ENCODE peak calls at places on chromosome 2, in four cellular contexts. One of them, this sample, is unnamed.

GRCh38 chr2:232327089-232328037 is 51.2 kb upstream of the ALPP start:
- DNase-seq in stimulated activated CD8-positive, alpha-beta memory T cell treated with anti-CD3 and anti-CD28 coated beads, Interleukin-7, amount 100 ng/mL, for 1 hour: peak
- DNase-seq in left ventricle myocardium superior: peak
- DNase-seq in fibroblast of villous mesenchyme: peak
- DNase-seq in this sample: peak

GRCh38 chr2:109212836-109213563 is 84.0 kb downstream of the SH3RF3 start:
- DNase-seq in fibroblast of villous mesenchyme: peak
- DNase-seq in left ventricle myocardium superior: no peak
- DNase-seq in stimulated activated CD8-positive, alpha-beta memory T cell treated with anti-CD3 and anti-CD28 coated beads, Interleukin-7, amount 100 ng/mL, for 1 hour: no peak
- DNase-seq in this sample: no peak

GRCh38 chr2:158713523-158714138 is 81.5 kb upstream of the DAPL1 start:
- DNase-seq in left ventricle myocardium superior: no peak
- DNase-seq in fibroblast of villous mesenchyme: no peak
- DNase-seq in stimulated activated CD8-positive, alpha-beta memory T cell treated with anti-CD3 and anti-CD28 coated beads, Interleukin-7, amount 100 ng/mL, for 1 hour: no peak
- DNase-seq in this sample: no peak

GRCh38 chr2:161370981-161371380 is 45.1 kb upstream of the TBR1 start:
- DNase-seq in left ventricle myocardium superior: no peak
- DNase-seq in fibroblast of villous mesenchyme: no peak
- DNase-seq in stimulated activated CD8-positive, alpha-beta memory T cell treated with anti-CD3 and anti-CD28 coated beads, Interleukin-7, amount 100 ng/mL, for 1 hour: no peak
- DNase-seq in this sample: no peak

GRCh38 chr2:3470166-3470651 is 49.1 kb downstream of the ADI1 start:
- DNase-seq in left ventricle myocardium superior: peak
- DNase-seq in stimulated activated CD8-positive, alpha-beta memory T cell treated with anti-CD3 and anti-CD28 coated beads, Interleukin-7, amount 100 ng/mL, for 1 hour: no peak
- DNase-seq in fibroblast of villous mesenchyme: peak
- DNase-seq in this sample: no peak

GRCh38 chr2:205564761-205565160 is 117.5 kb upstream of the NRP2 start:
- DNase-seq in left ventricle myocardium superior: no peak
- DNase-seq in fibroblast of villous mesenchyme: no peak
- DNase-seq in stimulated activated CD8-positive, alpha-beta memory T cell treated with anti-CD3 and anti-CD28 coated beads, Interleukin-7, amount 100 ng/mL, for 1 hour: no peak
- DNase-seq in this sample: no peak

GRCh38 chr2:204453730-204454167 is 91.5 kb upstream of the PARD3B start:
- DNase-seq in fibroblast of villous mesenchyme: peak
- DNase-seq in stimulated activated CD8-positive, alpha-beta memory T cell treated with anti-CD3 and anti-CD28 coated beads, Interleukin-7, amount 100 ng/mL, for 1 hour: no peak
- DNase-seq in left ventricle myocardium superior: peak
- DNase-seq in this sample: no peak

GRCh38 chr2:69214898-69215297 is 172.1 kb downstream of the GFPT1 start:
- DNase-seq in left ventricle myocardium superior: peak
- DNase-seq in fibroblast of villous mesenchyme: peak
- DNase-seq in stimulated activated CD8-positive, alpha-beta memory T cell treated with anti-CD3 and anti-CD28 coated beads, Interleukin-7, amount 100 ng/mL, for 1 hour: no peak
- DNase-seq in this sample: no peak

GRCh38 chr2:236749346-236749745 is 179.7 kb downstream of the ACKR3 start:
- DNase-seq in fibroblast of villous mesenchyme: no peak
- DNase-seq in stimulated activated CD8-positive, alpha-beta memory T cell treated with anti-CD3 and anti-CD28 coated beads, Interleukin-7, amount 100 ng/mL, for 1 hour: no peak
- DNase-seq in left ventricle myocardium superior: no peak
- DNase-seq in this sample: no peak

GRCh38 chr2:126915903-126916302 is 17.2 kb downstream of the TEX51 start:
- DNase-seq in left ventricle myocardium superior: no peak
- DNase-seq in fibroblast of villous mesenchyme: no peak
- DNase-seq in stimulated activated CD8-positive, alpha-beta memory T cell treated with anti-CD3 and anti-CD28 coated beads, Interleukin-7, amount 100 ng/mL, for 1 hour: no peak
- DNase-seq in this sample: no peak

GRCh38 chr2:86372641-86373502 is 35.4 kb upstream of the REEP1 start:
- DNase-seq in left ventricle myocardium superior: no peak
- DNase-seq in fibroblast of villous mesenchyme: peak
- DNase-seq in stimulated activated CD8-positive, alpha-beta memory T cell treated with anti-CD3 and anti-CD28 coated beads, Interleukin-7, amount 100 ng/mL, for 1 hour: no peak
- DNase-seq in this sample: no peak

GRCh38 chr2:121471571-121472464 is 58.9 kb upstream of the RNU4ATAC start:
- DNase-seq in fibroblast of villous mesenchyme: peak
- DNase-seq in left ventricle myocardium superior: no peak
- DNase-seq in stimulated activated CD8-positive, alpha-beta memory T cell treated with anti-CD3 and anti-CD28 coated beads, Interleukin-7, amount 100 ng/mL, for 1 hour: no peak
- DNase-seq in this sample: no peak

GRCh38 chr2:1698188-1698945 is 45.9 kb downstream of the PXDN start:
- DNase-seq in fibroblast of villous mesenchyme: no peak
- DNase-seq in left ventricle myocardium superior: no peak
- DNase-seq in stimulated activated CD8-positive, alpha-beta memory T cell treated with anti-CD3 and anti-CD28 coated beads, Interleukin-7, amount 100 ng/mL, for 1 hour: no peak
- DNase-seq in this sample: no peak